ENCODE peak calls at places on chromosomes 5 and 9, in eight cellular contexts. R is heart left ventricle, P is mammary epithelial cell, N is coronary artery, G is upper lobe of right lung, D is caudate nucleus, M is substantia nigra, T is aorta. Y is an unnamed sample.

GRCh38 chr9:9231946-9232345 is 1380.9 kb downstream of the PTPRD start:
- DNase-seq in R (no peak), P (no peak), N (no peak), G (no peak), D (no peak), M (no peak), T (no peak), Y (no peak)

GRCh38 chr5:59039296-59040006 is 456.6 kb downstream of the RAB3C start:
- DNase-seq in R (peak; percentile 60), P (peak; percentile 63), N (peak; percentile 90), G (peak; percentile 95), D (no peak), M (peak; percentile 12), T (peak; percentile 91), Y (peak; percentile 18)

GRCh38 chr5:179792612-179793469 is 945 bp upstream of the LTC4S start:
- DNase-seq in R (peak; percentile 31), P (no peak), N (no peak), G (no peak), D (no peak), M (no peak), T (peak; percentile 76), Y (no peak)

GRCh38 chr5:69209607-69210006 is 20.2 kb downstream of the CENPH start:
- DNase-seq in R (no peak), P (no peak), N (no peak), G (no peak), D (no peak), M (no peak), T (no peak), Y (no peak)

GRCh38 chr5:172740483-172741205 is 30.4 kb downstream of the DUSP1 start:
- DNase-seq in R (peak; percentile 73), P (peak; percentile 92), N (peak; percentile 98), G (peak; percentile 82), D (no peak), M (no peak), T (peak; percentile 93), Y (peak; percentile 62)

GRCh38 chr9:117091529-117091928 is 323.3 kb downstream of the ASTN2 start:
- DNase-seq in R (no peak), P (no peak), N (no peak), G (no peak), D (no peak), M (no peak), T (no peak), Y (no peak)

GRCh38 chr5:149125386-149125891 is 15.9 kb upstream of the ABLIM3 start:
- DNase-seq in R (no peak), P (peak; percentile 77), N (no peak), G (no peak), D (no peak), M (no peak), T (no peak), Y (no peak)

GRCh38 chr5:54695198-54695966 is 177.8 kb downstream of the SNX18 start:
- DNase-seq in R (no peak), P (no peak), N (no peak), G (no peak), D (no peak), M (no peak), T (no peak), Y (no peak)

GRCh38 chr5:14306415-14306814 is 163.3 kb downstream of the TRIO start:
- DNase-seq in R (no peak), P (no peak), N (no peak), G (no peak), D (no peak), M (no peak), T (no peak), Y (no peak)

GRCh38 chr5:14305045-14305444 is 161.9 kb downstream of the TRIO start:
- DNase-seq in R (peak; percentile 42), P (peak; percentile 80), N (no peak), G (no peak), D (no peak), M (no peak), T (no peak), Y (peak; percentile 70)

GRCh38 chr5:14299666-14300065 is 156.5 kb downstream of the TRIO start:
- DNase-seq in R (no peak), P (no peak), N (no peak), G (no peak), D (no peak), M (no peak), T (no peak), Y (no peak)

GRCh38 chr5:14298126-14298847 is 155.1 kb downstream of the TRIO start:
- DNase-seq in R (no peak), P (peak; percentile 63), N (no peak), G (no peak), D (no peak), M (no peak), T (no peak), Y (no peak)

DNA sequence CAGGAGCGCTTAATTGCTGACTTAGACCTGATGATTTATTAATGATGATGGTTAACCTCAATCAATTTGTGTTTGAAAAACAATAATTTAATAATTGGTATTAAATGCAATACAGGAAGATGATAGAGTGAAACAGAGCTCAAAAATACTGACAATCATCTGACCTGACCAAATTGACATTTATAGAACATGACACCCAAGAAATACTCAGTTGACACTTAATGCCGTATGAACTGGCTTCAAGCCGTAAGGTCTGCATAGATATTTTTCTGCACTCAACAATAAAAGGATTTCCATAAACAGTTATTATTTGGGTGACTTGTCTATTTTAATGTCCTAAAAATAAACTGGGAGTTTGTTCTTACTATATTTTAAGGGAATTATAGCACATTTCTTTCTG is 159.2 kb downstream of the TRIO start:
- DNase-seq in R (no peak), P (no peak), N (no peak), G (no peak), D (no peak), M (no peak), T (no peak), Y (no peak)
- H3K27ac ChIP-seq in R (no peak overlapping the region), P (no peak overlapping the region), N (no peak overlapping the region), G (no peak overlapping the region), D (no peak overlapping the region), M (no peak overlapping the region), T (no peak overlapping the region), Y (no peak overlapping the region)

GRCh38 chr5:61350535-61350934 is 18.5 kb downstream of the ZSWIM6 start:
- DNase-seq in R (no peak), P (no peak), N (no peak), G (no peak), D (no peak), M (no peak), T (no peak), Y (no peak)

GRCh38 chr5:61353293-61353692 is 21.2 kb downstream of the ZSWIM6 start:
- DNase-seq in R (no peak), P (no peak), N (no peak), G (no peak), D (no peak), M (no peak), T (no peak), Y (no peak)

GRCh38 chr5:61351733-61352132 is 19.7 kb downstream of the ZSWIM6 start:
- DNase-seq in R (no peak), P (no peak), N (no peak), G (no peak), D (no peak), M (no peak), T (no peak), Y (no peak)

GRCh38 chr5:61354199-61354598 is 22.1 kb downstream of the ZSWIM6 start:
- DNase-seq in R (no peak), P (no peak), N (no peak), G (no peak), D (no peak), M (no peak), T (no peak), Y (no peak)

GRCh38 chr5:61352612-61353156 is 20.6 kb downstream of the ZSWIM6 start:
- DNase-seq in R (no peak), P (no peak), N (no peak), G (no peak), D (no peak), M (no peak), T (no peak), Y (no peak)
- H3K27ac ChIP-seq in R (no peak overlapping the region), P (no peak overlapping the region), N (no peak overlapping the region), G (no peak overlapping the region), D (no peak overlapping the region), M (no peak overlapping the region), T (no peak overlapping the region), Y (no peak overlapping the region)

GRCh38 chr9:93300175-93300572 is 116.2 kb downstream of the WNK2 start:
- DNase-seq in R (no peak), P (no peak), N (peak; percentile 45), G (no peak), D (no peak), M (no peak), T (peak; percentile 31), Y (no peak)

GRCh38 chr9:93298498-93299417 is 114.8 kb downstream of the WNK2 start:
- DNase-seq in R (no peak), P (no peak), N (peak; percentile 62), G (peak; percentile 54), D (no peak), M (no peak), T (no peak), Y (no peak)

GRCh38 chr9:93297659-93298497 is 113.9 kb downstream of the WNK2 start:
- DNase-seq in R (no peak), P (no peak), N (no peak), G (peak; percentile 53), D (no peak), M (no peak), T (no peak), Y (no peak)

GRCh38 chr9:93300585-93301081 is 116.7 kb downstream of the WNK2 start:
- DNase-seq in R (no peak), P (no peak), N (peak; percentile 62), G (peak; percentile 46), D (no peak), M (no peak), T (peak; percentile 25), Y (no peak)

DNA sequence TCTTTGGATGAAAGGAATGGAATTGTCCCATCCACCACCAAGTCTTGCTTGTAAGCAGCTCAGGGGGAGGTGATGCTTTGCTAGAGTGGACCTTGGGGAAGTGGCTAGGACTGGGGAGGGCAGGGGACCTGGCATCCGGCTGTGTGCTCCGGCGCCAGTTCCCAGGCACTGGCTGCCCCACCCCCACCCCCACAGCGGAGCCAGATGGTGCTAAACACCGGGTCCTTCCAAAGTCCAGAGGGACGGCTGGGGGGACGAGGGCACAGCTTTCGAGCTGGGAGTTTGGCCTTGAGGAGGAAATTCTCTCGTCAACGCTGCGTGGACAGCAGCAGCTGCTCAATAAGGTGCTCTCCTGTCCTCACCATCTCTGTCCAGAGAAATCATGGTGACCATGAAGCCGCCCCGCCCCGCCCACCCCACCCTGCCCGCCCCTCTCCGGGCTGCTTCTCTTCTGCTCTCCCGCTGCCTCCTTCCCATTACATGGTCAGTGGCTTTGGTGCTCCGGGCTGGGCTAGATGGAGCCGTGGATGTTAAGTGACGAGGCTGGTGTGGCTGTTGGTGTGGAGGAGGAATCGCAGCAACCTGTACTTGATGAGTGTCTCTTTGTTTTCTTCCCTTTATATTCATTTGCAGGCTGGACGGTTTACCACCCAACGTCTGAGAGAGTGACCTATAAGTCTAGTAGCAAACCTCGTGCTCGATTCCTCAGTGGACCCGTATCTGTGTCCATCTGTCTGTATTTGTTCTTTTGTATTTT is 115.7 kb downstream of the WNK2 start:
- DNase-seq in R (no peak), P (no peak), N (peak; percentile 46), G (no peak), D (no peak), M (no peak), T (no peak), Y (no peak)
- H3K27ac ChIP-seq in R (no peak overlapping the region), P (no peak overlapping the region), N (no peak overlapping the region), G (no peak overlapping the region), D (no peak overlapping the region), M (no peak overlapping the region), T (no peak overlapping the region), Y (no peak overlapping the region)

GRCh38 chr5:14669975-14670374 is 5.5 kb downstream of the OTULIN start:
- DNase-seq in R (no peak), P (peak; percentile 88), N (no peak), G (no peak), D (no peak), M (no peak), T (no peak), Y (peak; percentile 58)

GRCh38 chr5:14669415-14669814 is 4.9 kb downstream of the OTULIN start:
- DNase-seq in R (no peak), P (no peak), N (no peak), G (no peak), D (no peak), M (no peak), T (no peak), Y (no peak)

GRCh38 chr5:14672082-14672481 is 7.6 kb downstream of the OTULIN start:
- DNase-seq in R (no peak), P (no peak), N (no peak), G (no peak), D (no peak), M (no peak), T (peak; percentile 50), Y (no peak)

GRCh38 chr5:14672508-14673394 is 8.2 kb downstream of the OTULIN start:
- DNase-seq in R (no peak), P (peak; percentile 39), N (no peak), G (no peak), D (no peak), M (no peak), T (no peak), Y (no peak)

GRCh38 chr5:14671414-14671813 is 6.9 kb downstream of the OTULIN start:
- DNase-seq in R (no peak), P (peak; percentile 65), N (no peak), G (no peak), D (no peak), M (no peak), T (no peak), Y (no peak)
- H3K27ac ChIP-seq in R (peak overlapping the region; percentile 49), P (peak overlapping the region; percentile 70), N (no peak overlapping the region), G (no peak overlapping the region), D (no peak overlapping the region), M (no peak overlapping the region), T (no peak overlapping the region), Y (peak overlapping the region; percentile 58)